ENCODE peak calls at places on chromosome 17, in eight cellular contexts. R is stomach; Z is CD8-positive, alpha-beta memory T cell; D is GM23248; Q is lung; C is PC-9; H is heart left ventricle; X is neural progenitor cell. E is an unnamed sample. For H3K4me1 and H3K27me3, the result is how much of the 10 kb centered on the place peaks cover.

GRCh38 chr17:5121186-5121841 is 5.5 kb downstream of the USP6 start:
- DNase-seq in C (no peak), R (peak), D (no peak), Q (no peak), Z (no peak), X (no peak), H (no peak), E (no peak)

GRCh38 chr17:73090396-73091202 is 1.9 kb downstream of the SLC39A11 start:
- DNase-seq in Q (no peak), D (no peak), H (no peak), X (no peak), R (no peak), Z (no peak), C (no peak), E (no peak)

GRCh38 chr17:55463600-55463999 is 42.0 kb upstream of the MMD start:
- DNase-seq in C (no peak), X (no peak), H (no peak), Z (no peak), D (no peak), Q (no peak), R (no peak), E (no peak)

GRCh38 chr17:43341705-43342600 is 56.8 kb upstream of the ARL4D start:
- DNase-seq in C (no peak), D (peak), R (no peak), X (no peak), Q (no peak), H (no peak), Z (no peak), E (no peak)

GRCh38 chr17:58084317-58084981 is 1.2 kb downstream of the DYNLL2 start:
- DNase-seq in X (peak), R (peak), D (peak), C (peak), Z (peak), Q (peak), H (peak), E (no peak)

GRCh38 chr17:48470388-48471034 is 40.5 kb upstream of the SKAP1 start:
- DNase-seq in H (no peak), C (no peak), R (no peak), D (peak), Q (no peak), Z (no peak), X (no peak), E (no peak)

GRCh38 chr17:81727324-81728031 is 15.4 kb downstream of the SLC25A10 start:
- DNase-seq in D (no peak), H (no peak), Q (no peak), X (no peak), R (peak), C (no peak), Z (no peak), E (no peak)

GRCh38 chr17:58756246-58757161 is 850 bp downstream of the PPM1E start:
- DNase-seq in Q (no peak), R (no peak), C (no peak), X (peak), D (peak), Z (no peak), H (no peak), E (no peak)

GRCh38 chr17:61454932-61455753 is 2.9 kb downstream of the TBX4 start:
- DNase-seq in Z (no peak), C (no peak), R (no peak), D (no peak), Q (no peak), X (peak), H (no peak), E (peak)

GRCh38 chr17:57666198-57666870 is 78.8 kb downstream of the CCDC182 start:
- DNase-seq in Q (no peak), C (no peak), D (no peak), H (no peak), R (no peak), Z (no peak), X (no peak), E (no peak)

GRCh38 chr17:17469996-17470395 is 6.8 kb upstream of the MED9 start:
- DNase-seq in C (no peak), H (no peak), D (no peak), R (no peak), Z (no peak), Q (no peak), X (no peak), E (no peak)

GRCh38 chr17:40319651-40320550 is 10.9 kb downstream of the RARA start:
- DNase-seq in H (peak), C (no peak), X (no peak), Q (peak), Z (peak), R (peak), D (peak), E (no peak)

GRCh38 chr17:76667786-76668453 is 24.4 kb upstream of the ST6GALNAC1 start:
- DNase-seq in R (no peak), H (no peak), C (no peak), Q (no peak), D (no peak), X (no peak), Z (no peak), E (no peak)

GRCh38 chr17:20280051-20280450 is 187.3 kb downstream of the LGALS9B start:
- DNase-seq in D (no peak), H (no peak), Q (no peak), C (no peak), X (no peak), Z (no peak), R (no peak), E (no peak)

GRCh38 chr17:292016-292415 is 60.6 kb downstream of the RPH3AL start:
- DNase-seq in D (no peak), R (no peak), H (no peak), Z (no peak), C (no peak), X (no peak), Q (no peak), E (no peak)

GRCh38 chr17:81002409-81003361 is 11.0 kb downstream of the CHMP6 start:
- DNase-seq in C (no peak), Q (no peak), X (no peak), Z (no peak), R (peak), H (peak), D (peak), E (peak)

GRCh38 chr17:76537288-76537577 is 276 bp downstream of the CYGB start:
- DNase-seq in Z (no peak), C (no peak), R (peak), H (no peak), X (no peak), Q (no peak), D (peak), E (no peak)

GRCh38 chr17:66417300-66417719 is 114.9 kb downstream of the PRKCA start:
- DNase-seq in R (no peak), C (no peak), X (no peak), Z (no peak), Q (no peak), H (no peak), D (no peak), E (no peak)

GRCh38 chr17:1470774-1471462 is 14.9 kb upstream of the CRK start:
- DNase-seq in H (no peak), C (no peak), Q (no peak), R (no peak), Z (no peak), D (no peak), X (no peak), E (no peak)

GRCh38 chr17:51611585-51611984 is 351.2 kb downstream of the UTP18 start:
- DNase-seq in Z (no peak), X (no peak), H (peak), C (no peak), D (no peak), R (no peak), Q (no peak), E (no peak)

GRCh38 chr17:29746669-29747068 is 124.0 kb upstream of the CORO6 start:
- DNase-seq in Z (no peak), C (no peak), R (no peak), D (no peak), H (no peak), Q (no peak), X (no peak), E (no peak)

GRCh38 chr17:76262732-76263344 is 2.3 kb upstream of the UBALD2 start:
- DNase-seq in H (no peak), Q (no peak), D (no peak), C (peak), R (peak), Z (no peak), X (no peak), E (no peak)

GRCh38 chr17:16997514-16998429 is 25.9 kb upstream of the TNFRSF13B start:
- DNase-seq in Z (no peak), C (no peak), R (no peak), H (no peak), X (no peak), D (no peak), Q (no peak), E (no peak)

GRCh38 chr17:1398900-1399299 is 1.1 kb downstream of the YWHAE start:
- DNase-seq in C (no peak), R (no peak), H (no peak), Q (no peak), Z (no peak), X (peak), D (peak), E (no peak)

GRCh38 chr17:32302860-32303649 is 37.4 kb downstream of the RHBDL3 start:
- DNase-seq in H (no peak), C (no peak), X (peak), R (no peak), Z (no peak), Q (no peak), D (no peak), E (no peak)

GRCh38 chr17:20267459-20267842 is 199.9 kb downstream of the LGALS9B start:
- DNase-seq in R (no peak), C (no peak), X (no peak), Q (no peak), D (no peak), Z (peak), H (no peak), E (no peak)

GRCh38 chr17:17060001-17060929 is 18.0 kb downstream of the MPRIP start:
- DNase-seq in C (no peak), H (no peak), X (no peak), R (no peak), D (no peak), Z (no peak), Q (no peak), E (no peak)

GRCh38 chr17:48514483-48514876 is 16.3 kb downstream of the HOXB1 start:
- DNase-seq in H (no peak), D (no peak), R (no peak), X (no peak), Q (no peak), Z (no peak), C (no peak), E (no peak)

GRCh38 chr17:349666-350065 is 2.9 kb downstream of the RPH3AL start:
- DNase-seq in X (no peak), Q (no peak), D (no peak), C (no peak), Z (no peak), H (no peak), R (no peak), E (no peak)

GRCh38 chr17:290626-291025 is 62.0 kb downstream of the RPH3AL start:
- DNase-seq in R (no peak), X (no peak), Q (no peak), H (no peak), C (no peak), D (no peak), Z (no peak), E (no peak)

GRCh38 chr17:71511266-71511995 is 609.4 kb upstream of the SOX9 start:
- DNase-seq in H (no peak), Z (no peak), D (no peak), X (no peak), R (no peak), C (no peak), Q (no peak), E (no peak)

GRCh38 chr17:72270530-72270929 is 149.7 kb downstream of the SOX9 start:
- DNase-seq in D (peak), X (no peak), Z (no peak), H (peak), R (no peak), C (peak), Q (peak), E (no peak)

GRCh38 chr17:76485569-76485968 is 15.7 kb downstream of the RHBDF2 start:
- DNase-seq in D (peak), X (no peak), R (no peak), Q (no peak), Z (no peak), H (no peak), C (no peak), E (no peak)

GRCh38 chr17:30345527-30346075 is 11.7 kb upstream of the TMIGD1 start:
- DNase-seq in R (no peak), D (no peak), C (peak), H (no peak), X (no peak), Z (no peak), Q (no peak), E (no peak)

GRCh38 chr17:48578616-48579560 is 738 bp upstream of the HOXB4 start:
- DNase-seq in C (no peak), H (no peak), Z (no peak), Q (no peak), R (no peak), X (no peak), D (peak), E (no peak)

GRCh38 chr17:47252209-47252608 is 1.4 kb upstream of the ITGB3 start:
- DNase-seq in X (no peak), R (no peak), H (no peak), Z (no peak), C (peak), Q (no peak), D (no peak), E (no peak)

GRCh38 chr17:57900991-57901743 is 51.3 kb upstream of the MRPS23 start:
- DNase-seq in Q (peak), R (peak), D (no peak), X (no peak), H (no peak), C (peak), Z (no peak), E (no peak)

GRCh38 chr17:77325826-77326581 is 185.2 kb downstream of the SEC14L1 start:
- DNase-seq in Q (peak), H (peak), R (peak), X (no peak), D (peak), Z (no peak), C (no peak), E (no peak)

GRCh38 chr17:16419929-16420271 is 4.5 kb downstream of the TRPV2 start:
- DNase-seq in C (peak), D (peak), Q (no peak), Z (peak), R (no peak), X (no peak), H (no peak), E (peak)

GRCh38 chr17:45782889-45783592 is 1.1 kb upstream of the CRHR1 start:
- DNase-seq in Z (no peak), C (no peak), Q (no peak), D (peak), R (no peak), X (peak), H (no peak), E (no peak)
- H3K4me3 ChIP-seq in Z (no peak), C (no peak), Q (no peak), D (no peak), R (peak), X (peak), H (peak), E (no peak)

GRCh38 chr17:78416791-78417530 is 38.5 kb downstream of the PGS1 start:
- DNase-seq in Q (peak), C (no peak), R (no peak), X (no peak), Z (no peak), H (peak), D (no peak), E (peak)

GRCh38 chr17:78414178-78415162 is 36.0 kb downstream of the PGS1 start:
- DNase-seq in D (no peak), Z (peak), X (no peak), R (no peak), C (no peak), H (no peak), Q (no peak), E (no peak)

GRCh38 chr17:78416311-78416711 is 37.9 kb downstream of the PGS1 start:
- DNase-seq in D (no peak), Q (no peak), R (peak), C (no peak), X (no peak), Z (no peak), H (no peak), E (peak)

GRCh38 chr17:78417531-78417909 is 39.1 kb downstream of the PGS1 start:
- DNase-seq in X (no peak), R (no peak), Q (no peak), H (no peak), C (no peak), Z (no peak), D (no peak), E (no peak)

GRCh38 chr17:78415821-78416301 is 37.4 kb downstream of the PGS1 start:
- DNase-seq in Z (no peak), D (no peak), H (no peak), R (no peak), Q (no peak), X (no peak), C (no peak), E (no peak)
- H3K4me1 ChIP-seq in Z (half or more), D (under half), H (half or more), R (under half), Q (under half), X (under half), C (under half), E (under half)

GRCh38 chr17:28380572-28380907 is 9.0 kb downstream of the SARM1 start:
- DNase-seq in D (no peak), Z (no peak), Q (peak), X (no peak), R (no peak), C (no peak), H (no peak), E (no peak)
- H3K27me3 ChIP-seq in D (under half), Z (under half), Q (under half), X (half or more), R (under half), C (under half), H (under half), E (under half)

GRCh38 chr17:8151641-8152111 is 528 bp downstream of the PER1 start:
- DNase-seq in X (peak), Q (peak), Z (no peak), R (peak), H (peak), C (no peak), D (peak), E (peak)

GRCh38 chr17:8149419-8150193 is 2.6 kb downstream of the PER1 start:
- DNase-seq in Q (no peak), R (no peak), H (no peak), Z (no peak), X (no peak), D (no peak), C (no peak), E (no peak)

GRCh38 chr17:8151120-8151640 is 1.0 kb downstream of the PER1 start:
- DNase-seq in R (peak), D (peak), H (peak), X (peak), Z (peak), C (no peak), Q (peak), E (peak)

GRCh38 chr17:8152112-8152775 is at the start of gene PER1:
- DNase-seq in Q (peak), D (peak), Z (peak), R (peak), X (peak), C (peak), H (peak), E (peak)

GRCh38 chr17:8150194-8151119 is 1.7 kb downstream of the PER1 start:
- DNase-seq in X (no peak), C (no peak), R (no peak), D (no peak), Z (no peak), H (no peak), Q (no peak), E (no peak)
- H3K4me3 ChIP-seq in X (peak), C (no peak), R (peak), D (peak), Z (peak), H (peak), Q (peak), E (peak)

DNA sequence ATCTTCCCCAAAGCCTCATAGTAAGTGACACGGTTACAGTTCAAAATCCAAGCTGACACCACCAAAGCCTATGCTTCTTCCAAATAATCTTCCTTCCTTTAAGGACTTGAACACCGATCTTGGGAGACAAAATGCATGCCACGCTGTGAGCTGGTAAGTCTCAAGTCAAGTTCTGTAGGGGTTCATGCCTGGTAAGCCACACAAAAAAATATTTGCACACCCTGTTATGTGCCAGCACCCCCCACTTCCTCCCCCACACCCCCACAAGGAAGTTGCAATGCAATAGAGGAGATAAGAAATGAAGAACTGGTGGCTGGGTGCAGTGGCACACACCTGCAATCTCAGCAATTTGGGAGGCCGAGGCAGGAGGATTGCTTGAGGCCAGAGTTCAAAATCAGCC is 5.6 kb downstream of the NOG start:
- DNase-seq in Q (no peak), Z (no peak), R (no peak), C (no peak), H (no peak), D (no peak), X (no peak), E (no peak)
- H3K4me1 ChIP-seq in Q (under half), Z (half or more), R (under half), C (under half), H (under half), D (under half), X (under half), E (under half)

DNA sequence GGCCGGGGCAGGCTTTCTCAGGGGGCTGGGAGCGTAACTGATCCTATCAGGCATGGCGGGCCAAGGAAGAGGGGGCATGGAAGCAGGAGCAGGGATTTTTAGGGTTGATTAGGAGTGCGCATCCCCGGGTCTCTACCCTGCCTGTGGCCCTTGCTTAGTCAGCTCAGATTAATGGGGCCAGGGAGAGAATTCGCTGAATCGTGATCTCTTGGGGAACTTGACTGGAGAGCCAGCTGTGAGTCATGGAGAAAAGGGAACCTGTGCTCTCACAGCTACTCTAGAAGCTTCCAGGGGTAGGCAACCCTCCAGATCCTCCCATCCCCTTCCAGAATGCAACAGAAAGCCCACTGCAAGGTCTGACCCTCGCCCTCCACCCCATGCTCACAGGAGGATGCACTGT is 3.6 kb downstream of the FOXN1 start:
- DNase-seq in R (no peak), H (no peak), X (no peak), Z (no peak), D (peak), C (no peak), Q (no peak), E (no peak)
- H3K27me3 ChIP-seq in R (half or more), H (half or more), X (under half), Z (under half), D (under half), C (half or more), Q (under half), E (half or more)

GRCh38 chr17:50426472-50426782 is 409 bp downstream of the ACSF2 start:
- DNase-seq in H (no peak), C (no peak), D (no peak), Z (no peak), X (no peak), Q (no peak), R (no peak), E (no peak)
- H3K4me3 ChIP-seq in H (peak), C (peak), D (peak), Z (peak), X (peak), Q (peak), R (peak), E (peak)

E was measured in SJSA1.